ENCODE peak calls at places on chromosomes 11 and 22, in seven cellular contexts. Z is H4; O is fibroblast of the aortic adventitia; B is adrenal gland; K is GM13977; W is Peyer's patch; P is activated T-cell treated with anti-CD3 and anti-CD28 coated beads, Interleukin-2, amount 50 U/mL, for 72 hours. C is an unnamed sample.

GRCh38 chr22:28923826-28924732 is 40.7 kb downstream of the ZNRF3 start:
- DNase-seq in B (peak), O (no peak), K (no peak), W (peak), Z (no peak), P (no peak), C (no peak)

GRCh38 chr22:49996192-49996531 is 16.4 kb downstream of the IL17REL start:
- DNase-seq in P (no peak), Z (no peak), O (no peak), W (peak), K (no peak), B (no peak), C (no peak)

GRCh38 chr11:62069961-62070919 is 53.6 kb upstream of the INCENP start:
- DNase-seq in Z (no peak), P (no peak), W (no peak), O (no peak), K (no peak), B (no peak), C (no peak)

GRCh38 chr22:29715240-29715639 is 4.6 kb upstream of the CABP7 start:
- DNase-seq in B (no peak), W (no peak), P (no peak), Z (no peak), O (no peak), K (no peak), C (no peak)

GRCh38 chr11:57530596-57531507 is at the start of gene TIMM10:
- DNase-seq in P (peak), K (peak), O (peak), B (peak), W (peak), Z (peak), C (peak)

GRCh38 chr11:79019981-79020380 is 420.8 kb downstream of the TENM4 start:
- DNase-seq in B (no peak), O (no peak), Z (no peak), W (no peak), P (no peak), K (no peak), C (no peak)

GRCh38 chr22:25966448-25966913 is 202.8 kb upstream of the SEZ6L start:
- DNase-seq in K (no peak), Z (no peak), O (no peak), B (no peak), P (no peak), W (no peak), C (no peak)

GRCh38 chr11:61516191-61516590 is 7.6 kb downstream of the LRRC10B start:
- DNase-seq in O (no peak), B (no peak), P (no peak), Z (no peak), W (no peak), K (no peak), C (no peak)

GRCh38 chr11:6682936-6683861 is at the start of gene MRPL17:
- DNase-seq in K (peak), O (peak), P (peak), B (peak), W (peak), Z (peak), C (peak)

GRCh38 chr11:44893250-44894216 is 57.1 kb downstream of the TP53I11 start:
- DNase-seq in K (no peak), Z (no peak), P (no peak), O (no peak), W (no peak), B (peak), C (no peak)

GRCh38 chr11:58047818-58048217 is 17.1 kb downstream of the OR6Q1 start:
- DNase-seq in W (no peak), O (no peak), K (no peak), B (no peak), Z (no peak), P (no peak), C (no peak)

GRCh38 chr11:36041988-36042606 is 98.2 kb downstream of the LDLRAD3 start:
- DNase-seq in W (no peak), K (peak), P (no peak), B (no peak), Z (no peak), O (peak), C (peak)

GRCh38 chr11:47514825-47515647 is 37.9 kb downstream of the CELF1 start:
- DNase-seq in P (peak), B (peak), Z (peak), O (peak), K (no peak), W (no peak), C (no peak)

GRCh38 chr11:45872513-45873356 is 12.7 kb upstream of the MAPK8IP1 start:
- DNase-seq in P (peak), B (peak), K (peak), Z (peak), W (peak), O (peak), C (peak)

GRCh38 chr11:33449798-33450197 is 192.6 kb downstream of the HIPK3 start:
- DNase-seq in O (peak), Z (no peak), K (no peak), P (no peak), W (no peak), B (no peak), C (no peak)

GRCh38 chr22:19848298-19849224 is 6.1 kb downstream of the GNB1L start:
- DNase-seq in K (peak), B (peak), O (no peak), Z (no peak), P (no peak), W (peak), C (no peak)

GRCh38 chr11:86904001-86904400 is 51.2 kb downstream of the FZD4 start:
- DNase-seq in P (no peak), O (no peak), K (no peak), Z (no peak), B (no peak), W (no peak), C (no peak)

GRCh38 chr11:27839226-27839913 is 139.1 kb upstream of the BDNF start:
- DNase-seq in P (no peak), B (no peak), O (peak), W (no peak), K (no peak), Z (peak), C (no peak)

GRCh38 chr11:72591785-72592490 is 82.3 kb downstream of the PDE2A start:
- DNase-seq in Z (no peak), O (no peak), K (no peak), P (peak), W (peak), B (no peak), C (no peak)

GRCh38 chr22:32407936-32408335 is 4.1 kb downstream of the RTCB start:
- DNase-seq in Z (no peak), O (no peak), B (no peak), K (no peak), W (peak), P (no peak), C (no peak)

GRCh38 chr11:31598454-31598853 is 88.9 kb downstream of the ELP4 start:
- DNase-seq in B (no peak), K (no peak), W (no peak), Z (no peak), O (no peak), P (no peak), C (no peak)

GRCh38 chr11:13055200-13055599 is 46.1 kb downstream of the RASSF10 start:
- DNase-seq in K (no peak), B (no peak), W (no peak), O (no peak), Z (no peak), P (peak), C (no peak)

GRCh38 chr22:47623740-47624103 is 861.3 kb downstream of the TBC1D22A start:
- DNase-seq in W (no peak), P (no peak), B (no peak), Z (no peak), O (no peak), K (no peak), C (no peak)

GRCh38 chr22:17836977-17837742 is 62.9 kb upstream of the BID start:
- DNase-seq in P (no peak), W (no peak), K (no peak), B (no peak), O (no peak), Z (no peak), C (no peak)

GRCh38 chr11:30545507-30545906 is 40.6 kb downstream of the MPPED2 start:
- DNase-seq in K (no peak), W (no peak), Z (no peak), B (no peak), P (no peak), O (no peak), C (no peak)

GRCh38 chr11:85634747-85635146 is 6.4 kb downstream of the TMEM126B start:
- DNase-seq in Z (no peak), P (no peak), B (no peak), O (no peak), K (no peak), W (no peak), C (no peak)

GRCh38 chr22:24758164-24758799 is 16.2 kb downstream of the PIWIL3 start:
- DNase-seq in P (peak), K (peak), O (peak), B (peak), W (peak), Z (peak), C (peak)

C was measured in GM20000.